ENCODE peak calls at places on chromosome 22, in nine cellular contexts. F, H, J, O, Z, I, R, T and L are unnamed samples.
A peak's percentile ranks its signal among the peaks of the same experiment; 100 is the strongest.

GRCh38 chr22:36937319-36938027 is 24.0 kb downstream of the CSF2RB start:
- DNase-seq in O (no peak), I (no peak), Z (no peak), F (no peak), T (no peak), H (no peak), R (no peak), J (no peak), L (no peak)

GRCh38 chr22:44127353-44127752 is 53.4 kb upstream of the PARVG start:
- DNase-seq in O (no peak), T (peak; percentile 80), J (no peak), F (peak; percentile 17), Z (no peak), R (no peak), I (no peak), H (no peak), L (no peak)

GRCh38 chr22:17994424-17995108 is 29.8 kb downstream of the MICAL3 start:
- DNase-seq in T (no peak), F (no peak), O (no peak), R (no peak), Z (no peak), I (no peak), H (no peak), J (no peak), L (no peak)

GRCh38 chr22:32325416-32325801 is 32.3 kb upstream of the RFPL3 start:
- DNase-seq in I (no peak), T (peak; percentile 26), R (no peak), O (no peak), J (no peak), H (no peak), F (no peak), Z (no peak), L (no peak)

GRCh38 chr22:44587004-44587793 is 89.2 kb upstream of the RTL6 start:
- DNase-seq in R (peak; percentile 34), H (no peak), T (peak; percentile 23), O (no peak), Z (no peak), I (peak; percentile 39), F (peak; percentile 45), J (no peak), L (no peak)

GRCh38 chr22:21621891-21622623 is 7.8 kb downstream of the YDJC start:
- DNase-seq in T (no peak), Z (no peak), R (no peak), I (no peak), F (peak; percentile 40), J (no peak), H (no peak), O (no peak), L (no peak)

GRCh38 chr22:46514592-46515207 is 22.7 kb downstream of the CELSR1 start:
- DNase-seq in O (peak; percentile 9), H (no peak), J (no peak), Z (no peak), T (peak; percentile 42), F (peak; percentile 81), I (no peak), R (no peak), L (no peak)

GRCh38 chr22:33806191-33806590 is 114.1 kb downstream of the LARGE1 start:
- DNase-seq in J (peak; percentile 1), F (peak; percentile 29), H (no peak), T (no peak), R (no peak), Z (no peak), I (no peak), O (no peak), L (no peak)

GRCh38 chr22:41935015-41935908 is 8.7 kb upstream of the TNFRSF13C start:
- DNase-seq in I (no peak), R (no peak), F (no peak), T (no peak), J (no peak), O (no peak), Z (no peak), H (no peak), L (no peak)

GRCh38 chr22:17949926-17950473 is 74.4 kb downstream of the MICAL3 start:
- DNase-seq in T (no peak), R (no peak), O (no peak), F (peak; percentile 47), H (no peak), J (no peak), I (no peak), Z (no peak), L (no peak)

GRCh38 chr22:46584081-46584903 is 35.9 kb upstream of the GRAMD4 start:
- DNase-seq in R (peak; percentile 50), I (peak; percentile 42), F (no peak), H (peak; percentile 61), T (peak; percentile 33), O (peak; percentile 19), Z (no peak), J (no peak), L (no peak)

DNA sequence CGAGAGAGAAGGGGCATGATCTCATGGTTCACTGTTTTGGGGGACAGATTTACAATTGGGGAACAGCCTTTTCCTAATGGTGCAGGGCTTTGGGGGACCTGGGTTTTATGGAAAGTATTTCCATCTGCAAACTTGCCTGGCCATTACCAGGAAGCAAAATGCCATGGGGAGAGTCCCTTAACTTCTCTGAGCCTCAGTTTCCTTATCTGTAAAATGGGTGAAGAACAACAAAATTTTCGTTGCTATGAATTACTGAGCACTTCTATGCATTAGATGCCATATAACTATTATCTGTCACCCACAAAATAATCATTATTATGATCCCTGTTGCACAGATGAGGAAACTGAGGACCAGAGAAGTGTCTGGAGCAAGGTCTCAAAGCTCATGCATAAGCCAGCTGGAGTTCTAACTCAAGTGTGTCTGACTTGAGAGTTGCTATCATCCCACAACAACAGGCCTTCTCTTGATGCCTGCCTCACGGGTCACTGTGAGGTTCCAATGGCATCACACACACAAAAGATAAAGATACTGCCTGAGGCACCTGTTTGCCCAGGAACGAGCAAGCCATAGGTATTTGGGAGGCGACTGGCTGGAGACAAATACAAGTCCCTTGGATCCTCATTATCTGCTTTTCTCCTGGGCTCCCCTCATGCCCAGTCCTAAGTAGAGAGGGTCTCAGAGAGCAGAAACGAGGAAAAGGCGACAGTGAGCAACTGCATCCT is 15.8 kb downstream of the TPST2 start:
- DNase-seq in Z (no peak), F (no peak), T (no peak), O (no peak), R (no peak), I (no peak), H (no peak), J (no peak), L (no peak)
- H3K4me1 ChIP-seq in Z (peaks cover 26% of the 10 kb centered on the region), F (no peaks in the 10 kb centered on the region), T (peaks cover 3% of the 10 kb centered on the region), O (no peaks in the 10 kb centered on the region), R (peaks cover 8% of the 10 kb centered on the region), I (peaks cover 4% of the 10 kb centered on the region), H (peaks cover 6% of the 10 kb centered on the region), J (peaks cover 6% of the 10 kb centered on the region), L (peaks cover 7% of the 10 kb centered on the region)

DNA sequence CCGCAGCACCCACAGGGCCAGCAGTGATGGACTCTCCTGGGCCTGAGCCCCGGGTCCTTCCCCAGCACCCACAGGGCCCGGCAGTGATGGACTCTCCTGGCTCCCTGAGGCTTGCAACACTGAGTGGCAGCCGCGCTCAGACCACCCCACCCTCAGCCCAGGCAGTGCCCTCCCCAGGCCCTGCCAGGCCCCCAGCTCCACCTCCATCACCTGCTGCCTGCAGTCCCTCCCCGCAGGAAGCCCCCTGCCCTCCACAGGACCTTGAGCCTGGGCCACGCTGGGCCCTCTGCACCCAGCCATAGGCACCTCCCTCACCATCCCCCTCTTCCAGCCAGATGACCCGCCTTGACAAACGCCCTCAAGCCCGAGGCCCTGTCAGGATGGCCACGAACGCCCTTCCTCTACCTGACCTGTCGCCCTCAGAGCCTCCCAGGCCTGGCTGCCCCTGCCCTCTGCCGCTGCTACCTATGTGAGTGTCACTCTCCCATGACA is 11.4 kb downstream of the ALG12 start:
- DNase-seq in H (no peak), Z (no peak), T (no peak), O (no peak), R (no peak), J (no peak), I (no peak), F (no peak), L (no peak)
- H3K36me3 ChIP-seq in H (peaks cover 4% of the 10 kb centered on the region), Z (peaks cover 4% of the 10 kb centered on the region), T (peaks cover 4% of the 10 kb centered on the region), O (no peaks in the 10 kb centered on the region), R (peaks cover 10% of the 10 kb centered on the region), J (peaks cover 51% of the 10 kb centered on the region), I (no peaks in the 10 kb centered on the region), F (no peaks in the 10 kb centered on the region), L (peaks cover 1% of the 10 kb centered on the region)

GRCh38 chr22:24992946-24993345 is 40.4 kb downstream of the KIAA1671 start:
- DNase-seq in R (no peak), Z (no peak), J (no peak), I (no peak), O (no peak), T (no peak), F (no peak), H (no peak), L (no peak)

GRCh38 chr22:24989135-24989534 is 36.6 kb downstream of the KIAA1671 start:
- DNase-seq in R (no peak), O (no peak), H (no peak), T (no peak), F (no peak), J (no peak), Z (no peak), I (no peak), L (no peak)

GRCh38 chr22:24990344-24990905 is 37.9 kb downstream of the KIAA1671 start:
- DNase-seq in F (no peak), H (no peak), T (no peak), Z (no peak), J (no peak), I (no peak), R (no peak), O (no peak), L (no peak)

GRCh38 chr22:24986816-24987215 is 34.3 kb downstream of the KIAA1671 start:
- DNase-seq in R (no peak), F (no peak), I (no peak), Z (no peak), H (no peak), J (peak; percentile 74), O (no peak), T (no peak), L (no peak)

DNA sequence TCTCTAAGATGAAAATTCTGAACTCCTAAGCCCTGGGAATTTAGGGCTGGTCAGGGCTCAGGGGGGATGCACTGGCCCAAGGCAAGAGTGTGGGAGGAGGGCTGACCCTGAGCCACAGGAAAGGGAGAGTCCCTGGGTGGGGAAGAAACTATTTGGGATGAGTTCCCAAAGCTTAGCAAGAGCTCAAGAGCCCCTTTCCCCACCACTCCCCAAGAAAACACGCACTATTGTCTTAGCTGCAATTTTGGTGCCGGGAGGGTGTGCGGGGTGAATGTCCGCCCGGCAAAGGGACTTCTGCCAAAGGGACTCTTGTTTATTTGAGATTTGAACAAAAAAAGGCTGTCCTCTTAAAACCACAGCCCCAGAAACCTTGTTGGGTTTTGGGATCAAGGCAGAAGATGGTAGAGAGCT is 37.0 kb downstream of the KIAA1671 start:
- DNase-seq in O (no peak), I (no peak), H (no peak), F (no peak), J (no peak), Z (no peak), T (peak; percentile 38), R (no peak), L (no peak)
- H3K4me1 ChIP-seq in O (peaks cover 3% of the 10 kb centered on the region), I (no peaks in the 10 kb centered on the region), H (no peaks in the 10 kb centered on the region), F (peaks cover 28% of the 10 kb centered on the region), J (no peaks in the 10 kb centered on the region), Z (no peaks in the 10 kb centered on the region), T (peaks cover 5% of the 10 kb centered on the region), R (no peaks in the 10 kb centered on the region), L (no peaks in the 10 kb centered on the region)

DNA sequence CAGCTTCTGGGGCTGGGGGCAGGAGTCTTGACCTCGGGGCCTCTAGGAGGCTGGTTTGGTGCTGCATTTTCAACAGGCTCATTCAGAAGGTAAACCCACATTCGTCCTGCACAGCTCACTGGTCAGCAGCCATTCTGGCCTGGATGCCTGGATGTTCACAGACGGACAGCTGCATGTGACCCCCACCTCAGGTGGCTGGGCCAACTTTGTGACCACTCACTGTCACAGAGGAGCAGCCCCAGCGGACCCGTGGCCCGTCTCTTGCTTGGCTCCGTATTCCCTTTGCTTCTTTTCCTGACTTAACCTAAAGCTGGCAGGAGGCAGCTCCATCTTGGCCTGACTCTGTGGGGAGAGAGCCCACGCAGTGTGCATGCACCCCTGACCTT is 8.2 kb downstream of the DGCR8 start:
- DNase-seq in T (no peak), H (no peak), Z (no peak), O (no peak), F (no peak), J (no peak), I (no peak), R (no peak), L (no peak)
- H3K36me3 ChIP-seq in T (peaks cover 71% of the 10 kb centered on the region), H (peaks cover 74% of the 10 kb centered on the region), Z (peaks cover 27% of the 10 kb centered on the region), O (no peaks in the 10 kb centered on the region), F (peaks cover 41% of the 10 kb centered on the region), J (peaks cover 70% of the 10 kb centered on the region), I (no peaks in the 10 kb centered on the region), R (peaks cover 49% of the 10 kb centered on the region), L (peaks cover 7% of the 10 kb centered on the region)